ENCODE peak calls at places on chromosomes 3 and 15, in ten cellular contexts. L, I, B, R, U, W, J, N, Q and P are unnamed samples.

GRCh38 chr3:173826901-173827609 is 429.5 kb downstream of the NLGN1 start:
- DNase-seq in L (no peak), I (peak), B (peak), R (peak), U (peak), W (no peak), J (no peak), N (no peak), Q (no peak), P (no peak)

GRCh38 chr15:39787479-39787878 is 4.8 kb upstream of the FSIP1 start:
- DNase-seq in L (no peak), I (no peak), B (no peak), R (no peak), U (no peak), W (no peak), J (peak), N (no peak), Q (no peak), P (no peak)

GRCh38 chr15:84731774-84732173 is 15.8 kb upstream of the SEC11A start:
- DNase-seq in L (no peak), I (peak), B (no peak), R (peak), U (peak), W (peak), J (no peak), N (no peak), Q (no peak), P (no peak)

GRCh38 chr3:131053021-131053420 is 26.3 kb downstream of the NEK11 start:
- DNase-seq in L (no peak), I (peak), B (no peak), R (peak), U (no peak), W (no peak), J (peak), N (no peak), Q (no peak), P (no peak)

GRCh38 chr3:124784686-124785382 is 54.6 kb downstream of the UMPS start:
- DNase-seq in L (no peak), I (no peak), B (no peak), R (no peak), U (no peak), W (peak), J (no peak), N (no peak), Q (no peak), P (no peak)

GRCh38 chr15:85312925-85313324 is 67.5 kb upstream of the AKAP13 start:
- DNase-seq in L (no peak), I (peak), B (peak), R (peak), U (peak), W (peak), J (no peak), N (peak), Q (no peak), P (no peak)

GRCh38 chr3:109155828-109156227 is 19.3 kb downstream of the C3orf85 start:
- DNase-seq in L (no peak), I (no peak), B (no peak), R (no peak), U (no peak), W (peak), J (no peak), N (no peak), Q (no peak), P (no peak)

GRCh38 chr3:182618085-182618732 is 175.1 kb upstream of the ATP11B start:
- DNase-seq in L (no peak), I (peak), B (no peak), R (peak), U (no peak), W (peak), J (peak), N (peak), Q (no peak), P (no peak)

GRCh38 chr3:43006825-43007224 is 27.7 kb downstream of the GASK1A start:
- DNase-seq in L (no peak), I (no peak), B (no peak), R (no peak), U (no peak), W (no peak), J (no peak), N (no peak), Q (no peak), P (no peak)

GRCh38 chr15:31489801-31490646 is 163.4 kb downstream of the KLF13 start:
- DNase-seq in L (peak), I (peak), B (peak), R (peak), U (peak), W (peak), J (peak), N (peak), Q (no peak), P (peak)

GRCh38 chr3:101268987-101269386 is 51.4 kb downstream of the IMPG2 start:
- DNase-seq in L (no peak), I (no peak), B (no peak), R (no peak), U (no peak), W (no peak), J (no peak), N (no peak), Q (no peak), P (no peak)

GRCh38 chr15:100772478-100773378 is 106.9 kb upstream of the ALDH1A3 start:
- DNase-seq in L (no peak), I (no peak), B (no peak), R (peak), U (no peak), W (no peak), J (no peak), N (no peak), Q (no peak), P (no peak)

GRCh38 chr3:46406440-46406785 is 453 bp downstream of the CCR5AS start:
- DNase-seq in L (no peak), I (no peak), B (no peak), R (no peak), U (no peak), W (no peak), J (no peak), N (no peak), Q (no peak), P (no peak)

GRCh38 chr3:98914210-98915080 is 12.9 kb upstream of the DCBLD2 start:
- DNase-seq in L (no peak), I (no peak), B (no peak), R (peak), U (no peak), W (no peak), J (peak), N (peak), Q (no peak), P (no peak)

GRCh38 chr3:64311424-64311920 is 86.2 kb upstream of the PRICKLE2 start:
- DNase-seq in L (no peak), I (peak), B (no peak), R (peak), U (peak), W (no peak), J (peak), N (no peak), Q (no peak), P (no peak)

GRCh38 chr3:50862221-50862620 is 187.5 kb downstream of the DOCK3 start:
- DNase-seq in L (no peak), I (no peak), B (no peak), R (no peak), U (no peak), W (no peak), J (no peak), N (peak), Q (no peak), P (peak)

GRCh38 chr15:31433101-31433500 is 106.5 kb downstream of the KLF13 start:
- DNase-seq in L (no peak), I (no peak), B (no peak), R (no peak), U (no peak), W (no peak), J (no peak), N (no peak), Q (no peak), P (no peak)

GRCh38 chr3:158823426-158823825 is 21.6 kb downstream of the MFSD1 start:
- DNase-seq in L (no peak), I (no peak), B (no peak), R (no peak), U (no peak), W (no peak), J (no peak), N (no peak), Q (no peak), P (no peak)

GRCh38 chr3:37968232-37968631 is 22.4 kb upstream of the VILL start:
- DNase-seq in L (no peak), I (no peak), B (no peak), R (no peak), U (no peak), W (no peak), J (no peak), N (no peak), Q (no peak), P (no peak)